ENCODE peak calls at places on chromosomes 11 and 22, in six cellular contexts. N is amniotic stem cell, A is caudate nucleus, D is AG04450, Y is tibial nerve, C is activated gamma-delta T cell. X is an unnamed sample.

GRCh38 chr11:62431171-62431895 is 12.5 kb downstream of the SCGB1A1 start:
- DNase-seq in N (peak; percentile 59), D (peak; percentile 69), A (no peak), C (no peak), Y (no peak), X (no peak)

GRCh38 chr11:82776377-82776776 is 42.7 kb upstream of the FAM181B start:
- DNase-seq in C (no peak), A (no peak), N (no peak), D (no peak), Y (no peak), X (no peak)

GRCh38 chr11:60367009-60367408 is 11.3 kb upstream of the MS4A7 start:
- DNase-seq in N (no peak), Y (no peak), A (no peak), D (no peak), C (no peak), X (no peak)

GRCh38 chr11:37364246-37364839 is 766.3 kb upstream of the RAG2 start:
- DNase-seq in C (no peak), N (no peak), D (no peak), Y (no peak), A (no peak), X (no peak)

GRCh38 chr22:20563941-20564371 is 56.5 kb downstream of the MED15 start:
- DNase-seq in N (no peak), Y (no peak), C (no peak), A (no peak), D (no peak), X (no peak)

GRCh38 chr22:28442951-28443876 is 236.4 kb downstream of the TTC28 start:
- DNase-seq in A (peak; percentile 3), Y (peak; percentile 50), C (no peak), D (no peak), N (peak; percentile 50), X (peak; percentile 22)

GRCh38 chr22:44578516-44579230 is 80.6 kb upstream of the RTL6 start:
- DNase-seq in D (no peak), C (no peak), N (no peak), Y (no peak), A (no peak), X (no peak)

GRCh38 chr11:59152312-59152967 is 9.8 kb downstream of the FAM111A start:
- DNase-seq in D (no peak), N (no peak), Y (no peak), A (no peak), C (no peak), X (no peak)

GRCh38 chr22:29216011-29216872 is 10.5 kb downstream of the EMID1 start:
- DNase-seq in N (no peak), C (no peak), Y (no peak), A (no peak), D (no peak), X (no peak)